ENCODE peak calls at places on chromosomes 5 and 9, in four cellular contexts. One of them, this sample, is unnamed.

GRCh38 chr9:3875371-3876132 is 349.8 kb upstream of the RFX3 start:
- DNase-seq in brain microvascular endothelial cell: peak
- DNase-seq in activated T-cell treated with anti-CD3 and anti-CD28 coated beads for 1 hour: no peak
- DNase-seq in ELR: peak
- DNase-seq in this sample: peak

GRCh38 chr9:70081120-70081495 is 37.5 kb downstream of the MAMDC2 start:
- DNase-seq in activated T-cell treated with anti-CD3 and anti-CD28 coated beads for 1 hour: no peak
- DNase-seq in ELR: peak
- DNase-seq in brain microvascular endothelial cell: peak
- DNase-seq in this sample: peak

GRCh38 chr9:96441798-96442445 is 8.0 kb upstream of the HABP4 start:
- DNase-seq in activated T-cell treated with anti-CD3 and anti-CD28 coated beads for 1 hour: no peak
- DNase-seq in ELR: peak
- DNase-seq in brain microvascular endothelial cell: no peak
- DNase-seq in this sample: peak

GRCh38 chr5:141349917-141350619 is at the start of gene PCDHGB1:
- DNase-seq in activated T-cell treated with anti-CD3 and anti-CD28 coated beads for 1 hour: peak
- DNase-seq in brain microvascular endothelial cell: peak
- DNase-seq in ELR: peak
- DNase-seq in this sample: peak

GRCh38 chr5:68149189-68149588 is 66.4 kb upstream of the PIK3R1 start:
- DNase-seq in brain microvascular endothelial cell: peak
- DNase-seq in ELR: peak
- DNase-seq in activated T-cell treated with anti-CD3 and anti-CD28 coated beads for 1 hour: no peak
- DNase-seq in this sample: peak

GRCh38 chr9:110156902-110157301 is 51.1 kb downstream of the C9orf152 start:
- DNase-seq in ELR: peak
- DNase-seq in brain microvascular endothelial cell: peak
- DNase-seq in activated T-cell treated with anti-CD3 and anti-CD28 coated beads for 1 hour: no peak
- DNase-seq in this sample: peak

GRCh38 chr5:166188482-166188881 is 2103.0 kb upstream of the WWC1 start:
- DNase-seq in activated T-cell treated with anti-CD3 and anti-CD28 coated beads for 1 hour: no peak
- DNase-seq in brain microvascular endothelial cell: no peak
- DNase-seq in ELR: no peak
- DNase-seq in this sample: no peak

GRCh38 chr9:88387035-88387732 is 1.1 kb upstream of the SPIN1 start:
- DNase-seq in ELR: peak
- DNase-seq in brain microvascular endothelial cell: peak
- DNase-seq in activated T-cell treated with anti-CD3 and anti-CD28 coated beads for 1 hour: no peak
- DNase-seq in this sample: peak

GRCh38 chr5:66675369-66675768 is 79.2 kb downstream of the MAST4 start:
- DNase-seq in ELR: no peak
- DNase-seq in brain microvascular endothelial cell: no peak
- DNase-seq in activated T-cell treated with anti-CD3 and anti-CD28 coated beads for 1 hour: no peak
- DNase-seq in this sample: no peak

GRCh38 chr9:34746526-34746925 is 36.6 kb upstream of the CCL21 start:
- DNase-seq in brain microvascular endothelial cell: no peak
- DNase-seq in ELR: no peak
- DNase-seq in activated T-cell treated with anti-CD3 and anti-CD28 coated beads for 1 hour: no peak
- DNase-seq in this sample: no peak

GRCh38 chr5:143605403-143606005 is 202.0 kb upstream of the NR3C1 start:
- DNase-seq in brain microvascular endothelial cell: peak
- DNase-seq in ELR: peak
- DNase-seq in activated T-cell treated with anti-CD3 and anti-CD28 coated beads for 1 hour: no peak
- DNase-seq in this sample: peak

GRCh38 chr5:170597109-170597741 is 93.4 kb downstream of the KCNIP1 start:
- DNase-seq in brain microvascular endothelial cell: peak
- DNase-seq in activated T-cell treated with anti-CD3 and anti-CD28 coated beads for 1 hour: no peak
- DNase-seq in ELR: peak
- DNase-seq in this sample: peak

GRCh38 chr5:106094128-106094726 is 1576.5 kb downstream of the EFNA5 start:
- DNase-seq in activated T-cell treated with anti-CD3 and anti-CD28 coated beads for 1 hour: no peak
- DNase-seq in brain microvascular endothelial cell: no peak
- DNase-seq in ELR: peak
- DNase-seq in this sample: peak

GRCh38 chr9:130918102-130918869 is 20.8 kb downstream of the FIBCD1 start:
- DNase-seq in activated T-cell treated with anti-CD3 and anti-CD28 coated beads for 1 hour: no peak
- DNase-seq in brain microvascular endothelial cell: no peak
- DNase-seq in ELR: no peak
- DNase-seq in this sample: no peak

GRCh38 chr5:51987239-51987638 is 604.0 kb downstream of the ISL1 start:
- DNase-seq in activated T-cell treated with anti-CD3 and anti-CD28 coated beads for 1 hour: no peak
- DNase-seq in brain microvascular endothelial cell: no peak
- DNase-seq in ELR: no peak
- DNase-seq in this sample: no peak

GRCh38 chr5:533243-534005 is 9.2 kb upstream of the SLC9A3 start:
- DNase-seq in activated T-cell treated with anti-CD3 and anti-CD28 coated beads for 1 hour: no peak
- DNase-seq in ELR: no peak
- DNase-seq in brain microvascular endothelial cell: no peak
- DNase-seq in this sample: no peak

GRCh38 chr9:90801507-90802289 is at the start of gene SYK:
- DNase-seq in brain microvascular endothelial cell: no peak
- DNase-seq in ELR: no peak
- DNase-seq in activated T-cell treated with anti-CD3 and anti-CD28 coated beads for 1 hour: no peak
- DNase-seq in this sample: no peak

GRCh38 chr5:140083120-140083519 is 30.8 kb upstream of the PURA start:
- DNase-seq in brain microvascular endothelial cell: no peak
- DNase-seq in ELR: no peak
- DNase-seq in activated T-cell treated with anti-CD3 and anti-CD28 coated beads for 1 hour: no peak
- DNase-seq in this sample: no peak

GRCh38 chr5:74638776-74639537 is 1.6 kb downstream of the ENC1 start:
- DNase-seq in activated T-cell treated with anti-CD3 and anti-CD28 coated beads for 1 hour: no peak
- DNase-seq in ELR: peak
- DNase-seq in brain microvascular endothelial cell: no peak
- DNase-seq in this sample: peak

GRCh38 chr5:137372386-137373160 is 126.6 kb downstream of the SPOCK1 start:
- DNase-seq in brain microvascular endothelial cell: no peak
- DNase-seq in activated T-cell treated with anti-CD3 and anti-CD28 coated beads for 1 hour: no peak
- DNase-seq in ELR: peak
- DNase-seq in this sample: peak

GRCh38 chr5:151081426-151082273 is 816 bp upstream of the TNIP1 start:
- DNase-seq in activated T-cell treated with anti-CD3 and anti-CD28 coated beads for 1 hour: no peak
- DNase-seq in ELR: peak
- DNase-seq in brain microvascular endothelial cell: peak
- DNase-seq in this sample: peak